ENCODE peak calls at places on chromosomes 16 and 17, in six cellular contexts. E is RWPE1, O is AG04450, K is GM10248, G is esophagus squamous epithelium, U is stomach. I is an unnamed sample.

GRCh38 chr17:77755410-77755963 is 203.0 kb upstream of the TNRC6C start:
- DNase-seq in E (no peak), O (no peak), K (no peak), G (no peak), U (no peak), I (no peak)

GRCh38 chr17:28912281-28912937 is 9.5 kb upstream of the DHRS13 start:
- DNase-seq in E (no peak), O (no peak), K (no peak), G (no peak), U (no peak), I (no peak)

GRCh38 chr17:9771465-9771864 is 19.9 kb downstream of the DHRS7C start:
- DNase-seq in E (no peak), O (no peak), K (no peak), G (no peak), U (no peak), I (no peak)

GRCh38 chr17:17749921-17750320 is 68.7 kb downstream of the RAI1 start:
- DNase-seq in E (peak; percentile 59), O (no peak), K (peak; percentile 70), G (no peak), U (peak; percentile 48), I (peak; percentile 35)

GRCh38 chr17:61477204-61477834 is 25.1 kb downstream of the TBX4 start:
- DNase-seq in E (no peak), O (no peak), K (no peak), G (no peak), U (no peak), I (no peak)

GRCh38 chr17:6092182-6092922 is 22.2 kb downstream of the WSCD1 start:
- DNase-seq in E (no peak), O (no peak), K (no peak), G (no peak), U (no peak), I (no peak)

GRCh38 chr16:69818811-69819587 is 56.9 kb downstream of the WWP2 start:
- DNase-seq in E (no peak), O (no peak), K (no peak), G (no peak), U (no peak), I (no peak)

GRCh38 chr17:82195675-82196258 is 16.9 kb downstream of the CCDC57 start:
- DNase-seq in E (no peak), O (no peak), K (no peak), G (no peak), U (no peak), I (no peak)

GRCh38 chr17:45106101-45106500 is 26.2 kb downstream of the PLCD3 start:
- DNase-seq in E (no peak), O (no peak), K (no peak), G (no peak), U (no peak), I (no peak)

GRCh38 chr17:41003926-41004325 is 4.2 kb upstream of the KRTAP3-2 start:
- DNase-seq in E (no peak), O (no peak), K (no peak), G (no peak), U (no peak), I (no peak)

GRCh38 chr16:11688520-11688886 is 20.2 kb downstream of the SNN start:
- DNase-seq in E (no peak), O (no peak), K (no peak), G (no peak), U (no peak), I (no peak)

GRCh38 chr17:34246436-34246835 is 8.6 kb upstream of the CCL2 start:
- DNase-seq in E (no peak), O (no peak), K (no peak), G (no peak), U (no peak), I (no peak)

GRCh38 chr16:88881090-88881580 is 14.7 kb upstream of the PABPN1L start:
- DNase-seq in E (no peak), O (no peak), K (no peak), G (no peak), U (peak; percentile 37), I (no peak)

GRCh38 chr16:10870137-10870776 is 6.7 kb upstream of the CIITA start:
- DNase-seq in E (no peak), O (no peak), K (no peak), G (no peak), U (no peak), I (no peak)

GRCh38 chr16:31010539-31010938 is at the start of gene STX1B:
- DNase-seq in E (no peak), O (no peak), K (no peak), G (no peak), U (no peak), I (no peak)

GRCh38 chr16:86994651-86995171 is 322.5 kb downstream of the C16orf95 start:
- DNase-seq in E (peak; percentile 30), O (peak; percentile 86), K (no peak), G (no peak), U (no peak), I (no peak)

GRCh38 chr17:45108595-45109521 is 23.5 kb downstream of the PLCD3 start:
- DNase-seq in E (no peak), O (no peak), K (no peak), G (no peak), U (peak; percentile 35), I (no peak)

GRCh38 chr17:64016248-64016784 is 4.1 kb downstream of the ICAM2 start:
- DNase-seq in E (no peak), O (no peak), K (no peak), G (no peak), U (no peak), I (no peak)

GRCh38 chr16:57091200-57091989 is 988 bp upstream of the CPNE2 start:
- DNase-seq in E (peak; percentile 72), O (no peak), K (no peak), G (no peak), U (peak; percentile 33), I (peak; percentile 34)

GRCh38 chr17:82838386-82839063 is 1.3 kb downstream of the ZNF750 start:
- DNase-seq in E (no peak), O (no peak), K (no peak), G (no peak), U (no peak), I (no peak)

GRCh38 chr17:76268991-76269981 is 4.1 kb downstream of the UBALD2 start:
- DNase-seq in E (no peak), O (no peak), K (no peak), G (no peak), U (no peak), I (no peak)

GRCh38 chr16:66908762-66909559 is 9.7 kb downstream of the CDH16 start:
- DNase-seq in E (no peak), O (no peak), K (no peak), G (no peak), U (no peak), I (no peak)

GRCh38 chr16:66910175-66910940 is 8.3 kb downstream of the CDH16 start:
- DNase-seq in E (no peak), O (no peak), K (no peak), G (no peak), U (no peak), I (no peak)

GRCh38 chr16:66905633-66906539 is 12.8 kb downstream of the CDH16 start:
- DNase-seq in E (peak; percentile 64), O (no peak), K (no peak), G (no peak), U (peak; percentile 86), I (no peak)

GRCh38 chr16:66906916-66907836 is 11.5 kb downstream of the CDH16 start:
- DNase-seq in E (no peak), O (no peak), K (no peak), G (no peak), U (no peak), I (no peak)

DNA sequence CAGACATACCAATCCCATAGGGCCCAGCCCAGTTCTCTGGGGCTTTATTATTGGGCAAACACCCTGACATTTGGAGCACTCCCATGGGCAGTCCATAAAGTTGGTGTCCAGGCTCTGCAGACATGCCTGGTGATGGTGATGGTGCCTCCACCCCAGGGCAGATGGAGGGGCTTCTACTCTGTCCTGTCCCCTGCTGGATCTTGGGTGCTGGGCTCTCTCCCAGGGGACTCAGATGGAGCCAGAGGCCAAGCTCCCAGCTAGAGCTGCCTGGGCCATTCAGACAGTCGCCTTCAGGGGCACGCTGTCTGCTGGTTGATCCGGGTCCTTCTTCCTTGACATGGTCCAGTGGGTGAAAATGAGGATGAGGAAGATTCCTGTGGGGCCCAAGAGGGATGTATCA is 10.6 kb downstream of the CDH16 start:
- DNase-seq in E (no peak), O (no peak), K (no peak), G (no peak), U (no peak), I (no peak)
- TF ChIP-seq CTCF in E (no peak), O (no peak), K (no peak), G (no peak), U (no peak), I (no peak)

GRCh38 chr16:49183911-49184310 is 97.7 kb downstream of the CBLN1 start:
- DNase-seq in E (peak; percentile 15), O (no peak), K (peak; percentile 23), G (no peak), U (no peak), I (no peak)
- TF ChIP-seq CTCF in E (no peak), O (no peak), K (no peak), G (peak; percentile 23), U (no peak), I (no peak)

DNA sequence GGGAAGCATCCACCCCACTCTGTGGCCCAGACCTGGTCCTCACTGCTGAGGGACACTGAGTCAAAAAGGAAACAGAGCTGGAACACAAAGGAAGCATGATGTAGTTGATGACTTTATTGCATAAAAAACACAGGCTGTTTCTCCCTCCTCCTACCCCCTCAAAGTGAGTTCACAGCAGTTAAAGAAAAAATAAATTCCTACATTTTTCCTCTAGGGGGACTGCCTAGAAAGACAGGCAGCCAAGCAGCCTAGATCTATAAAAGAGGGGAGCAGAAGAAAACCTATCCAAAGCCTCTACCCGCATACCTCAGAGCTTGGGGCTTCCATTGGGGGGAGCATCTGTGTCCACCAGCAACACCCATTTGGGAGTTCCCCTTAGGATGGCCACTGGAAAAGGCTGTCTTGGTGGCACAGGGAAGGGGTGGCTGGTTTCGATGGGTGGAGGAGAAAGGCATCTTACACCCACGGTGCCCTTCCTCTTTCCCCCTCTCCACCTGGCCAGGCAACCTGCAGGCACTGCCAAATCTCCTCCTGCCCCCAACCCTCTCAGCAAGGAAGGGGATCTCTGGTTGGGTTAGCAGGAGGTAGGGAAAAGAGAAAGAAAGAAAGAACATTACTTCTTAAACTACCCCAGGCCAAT is 3.9 kb upstream of the SCRN2 start:
- DNase-seq in E (no peak), O (no peak), K (no peak), G (no peak), U (no peak), I (no peak)
- TF ChIP-seq CTCF in E (peak; percentile 37), O (peak; percentile 58), K (no peak), G (peak; percentile 38), U (no peak), I (no peak)

DNA sequence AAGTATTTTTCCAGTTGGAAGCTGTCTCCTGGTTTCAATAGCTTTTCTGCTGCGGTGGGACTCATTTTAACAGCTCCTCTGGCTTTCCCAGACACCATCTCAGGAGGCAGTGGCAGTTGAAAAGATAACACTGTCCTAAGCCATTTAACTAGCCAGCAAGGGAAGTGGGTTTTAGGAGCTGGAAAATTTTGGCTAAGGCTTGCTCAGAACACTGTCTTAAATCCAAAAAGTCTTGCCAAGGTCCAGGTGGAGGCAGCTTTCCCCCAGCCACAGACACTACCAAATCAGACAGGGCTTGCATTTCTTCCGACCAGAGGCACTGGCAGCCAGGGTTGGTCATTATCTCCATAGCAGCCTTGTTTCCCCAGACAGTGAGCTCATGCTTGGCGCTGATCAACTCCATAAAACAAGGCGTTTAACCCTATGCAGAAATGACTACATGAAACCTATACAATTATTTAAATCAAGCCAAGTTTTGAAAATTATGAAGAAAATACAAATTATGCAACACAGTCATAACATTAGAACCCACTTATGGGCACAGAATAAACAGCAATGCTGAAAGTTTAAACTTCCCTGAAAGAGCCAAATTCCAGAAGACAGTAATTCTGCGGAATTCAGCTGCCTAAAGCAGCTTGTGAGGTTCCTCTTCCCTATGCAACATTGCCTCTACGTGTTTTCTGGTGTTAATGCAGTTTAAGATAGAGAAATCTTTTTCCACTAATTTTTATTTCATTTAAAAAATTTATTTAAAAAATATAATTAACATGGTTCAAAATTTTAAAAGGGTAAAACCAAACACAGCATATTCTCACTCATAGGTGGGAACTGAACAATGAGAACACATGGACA is 25.0 kb downstream of the GABARAPL2 start:
- DNase-seq in E (no peak), O (no peak), K (no peak), G (no peak), U (no peak), I (no peak)
- TF ChIP-seq CTCF in E (no peak), O (peak; percentile 40), K (no peak), G (no peak), U (no peak), I (no peak)